ENCODE peak calls at places on chromosomes 1 and 21, in ten cellular contexts. K is breast epithelium, P is stomach, N is GM12891, R is GM12892, L is K562, V is Panc1, B is HCT116, D is HL-60, X is prostate gland. F is an unnamed sample.
A peak's percentile ranks its signal among the peaks of the same experiment; 100 is the strongest.

GRCh38 chr21:45029298-45029967 is 44.9 kb upstream of the ADARB1 start:
- DNase-seq in X (no peak), L (no peak), P (no peak), V (no peak), N (no peak), R (no peak), D (no peak), B (no peak), K (no peak), F (no peak)

GRCh38 chr1:212104586-212105282 is 69.2 kb downstream of the DTL start:
- DNase-seq in D (no peak), P (no peak), L (no peak), X (no peak), V (no peak), B (no peak), N (no peak), K (no peak), R (no peak), F (no peak)

GRCh38 chr1:58922302-58923089 is 138.6 kb upstream of the JUN start:
- DNase-seq in L (no peak), N (no peak), K (peak; percentile 37), X (peak; percentile 93), D (no peak), R (peak; percentile 34), B (no peak), V (no peak), P (peak; percentile 81), F (peak; percentile 2)

GRCh38 chr1:8349473-8349865 is 31.6 kb downstream of the SLC45A1 start:
- DNase-seq in N (no peak), V (no peak), X (no peak), K (no peak), B (no peak), P (no peak), L (no peak), R (no peak), D (no peak), F (no peak)

GRCh38 chr21:39956586-39956985 is 89.3 kb downstream of the PCP4 start:
- DNase-seq in P (no peak), D (no peak), B (no peak), V (no peak), N (no peak), X (no peak), L (no peak), R (no peak), K (no peak), F (no peak)

GRCh38 chr1:240794061-240794843 is 182.3 kb upstream of the GREM2 start:
- DNase-seq in K (no peak), X (no peak), L (no peak), B (no peak), R (no peak), D (no peak), P (no peak), N (no peak), V (no peak), F (no peak)

GRCh38 chr1:52588535-52588934 is 13.6 kb upstream of the GPX7 start:
- DNase-seq in R (no peak), P (no peak), K (no peak), N (no peak), L (no peak), B (no peak), D (peak; percentile 43), X (no peak), V (no peak), F (no peak)

GRCh38 chr1:83545450-83545849 is 453.5 kb downstream of the TTLL7 start:
- DNase-seq in N (no peak), V (no peak), L (no peak), B (no peak), D (no peak), R (no peak), K (no peak), P (no peak), X (no peak), F (no peak)

GRCh38 chr1:19342894-19343616 is 30.9 kb downstream of the SLC66A1 start:
- DNase-seq in R (no peak), N (no peak), L (no peak), V (no peak), X (no peak), P (no peak), D (no peak), K (no peak), B (no peak), F (no peak)

GRCh38 chr1:234887026-234887910 is 241.4 kb downstream of the TOMM20 start:
- DNase-seq in B (no peak), R (no peak), X (no peak), D (no peak), P (no peak), L (no peak), N (no peak), V (no peak), K (no peak), F (no peak)

GRCh38 chr1:113929750-113930498 is 800 bp downstream of the HIPK1 start:
- DNase-seq in V (no peak), N (peak; percentile 33), B (no peak), L (no peak), P (peak; percentile 63), K (peak; percentile 41), D (no peak), R (peak; percentile 48), X (peak; percentile 33), F (no peak)

GRCh38 chr1:94599090-94599813 is 57.7 kb upstream of the F3 start:
- DNase-seq in V (no peak), D (no peak), X (peak; percentile 29), P (peak; percentile 62), N (no peak), L (no peak), K (peak; percentile 65), R (no peak), B (no peak), F (no peak)

GRCh38 chr1:155062702-155063411 is 683 bp upstream of the EFNA4 start:
- DNase-seq in B (no peak), P (peak; percentile 69), L (peak; percentile 74), X (peak; percentile 54), V (no peak), D (no peak), N (peak; percentile 82), R (peak; percentile 75), K (no peak), F (no peak)

GRCh38 chr1:43449708-43450069 is 4.0 kb downstream of the HYI start:
- DNase-seq in V (no peak), X (no peak), K (no peak), L (no peak), P (no peak), B (no peak), N (no peak), R (no peak), D (no peak), F (no peak)

GRCh38 chr1:56436912-56437403 is 142.4 kb downstream of the PLPP3 start:
- DNase-seq in K (no peak), N (no peak), D (no peak), V (no peak), P (no peak), L (no peak), X (no peak), R (no peak), B (no peak), F (no peak)
- TF ChIP-seq POLR2AphosphoS5 in K (no peak), N (no peak), D (no peak), V (no peak), P (no peak), L (no peak), X (no peak), R (no peak), B (no peak), F (no peak)

GRCh38 chr1:171179323-171180227 is 5.5 kb upstream of the FMO2 start:
- DNase-seq in V (no peak), P (no peak), D (no peak), N (no peak), X (no peak), R (no peak), K (no peak), B (no peak), L (no peak), F (no peak)

GRCh38 chr1:171180671-171181070 is 4.4 kb upstream of the FMO2 start:
- DNase-seq in L (no peak), V (no peak), P (no peak), R (no peak), B (no peak), D (no peak), X (no peak), N (no peak), K (no peak), F (peak; percentile 72)

GRCh38 chr1:171188388-171189266 is 3.5 kb downstream of the FMO2 start:
- DNase-seq in X (peak; percentile 23), R (peak; percentile 11), K (peak; percentile 23), D (peak; percentile 22), V (peak; percentile 32), P (peak; percentile 71), B (peak; percentile 24), N (peak; percentile 20), L (peak; percentile 63), F (peak; percentile 58)

GRCh38 chr1:171185064-171185463 is at the start of gene FMO2:
- DNase-seq in K (peak; percentile 56), R (no peak), D (no peak), X (peak; percentile 8), N (no peak), L (no peak), P (no peak), V (no peak), B (no peak), F (no peak)
- TF ChIP-seq POLR2AphosphoS5 in K (peak; percentile 77), R (no peak), D (no peak), X (no peak), N (no peak), L (no peak), P (no peak), V (no peak), B (no peak), F (no peak)

DNA sequence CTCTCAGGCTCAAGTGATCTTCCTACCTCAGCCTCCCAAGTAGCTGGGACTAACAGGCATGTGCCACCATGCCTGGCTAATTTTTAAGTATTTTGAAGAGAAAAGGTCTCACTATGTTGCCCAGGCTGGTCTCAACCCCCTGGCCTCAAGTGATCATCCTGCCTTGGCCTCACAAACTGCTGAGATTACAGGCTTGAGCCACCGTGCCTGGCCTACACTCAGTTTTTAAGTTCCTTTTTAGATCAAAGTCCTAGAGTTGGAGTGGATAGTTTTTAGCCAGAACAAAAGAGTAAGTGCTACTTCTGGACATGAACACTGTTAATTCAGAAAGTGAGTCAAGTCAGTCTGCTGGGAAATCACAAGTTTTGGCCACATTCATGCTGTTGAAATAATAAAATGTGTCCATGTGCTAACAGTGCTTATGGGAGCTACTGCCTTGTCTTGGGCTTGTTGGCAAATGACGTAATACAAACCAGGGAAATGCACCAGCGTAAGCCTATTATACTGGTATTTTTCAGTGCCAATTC is 84.2 kb downstream of the NDUFS5 start:
- DNase-seq in P (no peak), V (no peak), R (no peak), D (no peak), K (no peak), L (no peak), N (no peak), X (no peak), B (no peak), F (no peak)
- TF ChIP-seq POLR2AphosphoS5 in P (peak; percentile 27), V (no peak), R (no peak), D (no peak), K (no peak), L (no peak), N (no peak), X (peak; percentile 4), B (no peak), F (no peak)

DNA sequence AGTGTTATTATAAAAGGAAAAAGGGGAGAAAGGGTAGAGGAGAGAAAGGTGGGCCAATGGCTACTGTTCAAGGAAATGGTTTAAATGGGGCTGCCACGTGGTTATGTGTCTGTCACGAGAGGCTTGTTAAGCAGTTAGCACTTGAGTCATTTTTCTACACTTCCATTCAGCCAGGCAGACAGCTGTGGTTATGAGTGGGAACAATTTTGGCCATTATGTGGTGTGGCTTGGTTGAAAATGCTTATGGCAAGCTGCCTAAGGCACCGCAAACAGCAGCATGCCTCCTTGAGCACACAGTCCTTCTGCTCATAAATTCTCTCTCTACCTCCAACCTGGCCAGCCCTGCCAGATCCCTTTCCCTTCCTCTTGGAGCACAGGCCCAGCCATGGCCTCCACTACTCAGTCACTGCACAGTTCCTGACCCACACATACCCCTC is 3.2 kb upstream of the SRM start:
- DNase-seq in B (no peak), L (no peak), X (no peak), N (no peak), D (peak; percentile 29), V (no peak), P (no peak), K (no peak), R (no peak), F (no peak)
- TF ChIP-seq POLR2AphosphoS5 in B (no peak), L (no peak), X (no peak), N (no peak), D (peak; percentile 31), V (no peak), P (no peak), K (no peak), R (peak; percentile 59), F (no peak)

F was measured in SK-N-MC.